ENCODE peak calls at places on chromosomes 5 and 9, in six cellular contexts. H, M, Z, U, R and E are unnamed samples.

GRCh38 chr5:164002653-164003052 is 497.2 kb downstream of the MAT2B start:
- DNase-seq in H (no peak), M (no peak), Z (no peak), U (no peak), R (no peak), E (no peak)

GRCh38 chr9:123225374-123225813 is 43.0 kb downstream of the STRBP start:
- DNase-seq in H (peak; percentile 2), M (no peak), Z (peak; percentile 64), U (peak; percentile 37), R (peak; percentile 6), E (no peak)

GRCh38 chr5:132083065-132083678 is 9.6 kb downstream of the CSF2 start:
- DNase-seq in H (no peak), M (no peak), Z (no peak), U (no peak), R (no peak), E (no peak)

GRCh38 chr9:22416692-22417060 is 29.9 kb upstream of the DMRTA1 start:
- DNase-seq in H (no peak), M (no peak), Z (no peak), U (no peak), R (no peak), E (no peak)

GRCh38 chr9:17005085-17005484 is 129.8 kb upstream of the CNTLN start:
- DNase-seq in H (peak; percentile 69), M (no peak), Z (peak; percentile 71), U (no peak), R (no peak), E (no peak)

GRCh38 chr9:130268521-130269131 is 3.1 kb downstream of the HMCN2 start:
- DNase-seq in H (peak; percentile 91), M (no peak), Z (no peak), U (no peak), R (no peak), E (no peak)

GRCh38 chr5:135329101-135329912 is 69.7 kb downstream of the MACROH2A1 start:
- DNase-seq in H (no peak), M (no peak), Z (no peak), U (no peak), R (no peak), E (no peak)

GRCh38 chr9:98522487-98522886 is 186.2 kb downstream of the GABBR2 start:
- DNase-seq in H (no peak), M (no peak), Z (no peak), U (no peak), R (no peak), E (no peak)

GRCh38 chr9:91643474-91644102 is 220.0 kb upstream of the NFIL3 start:
- DNase-seq in H (no peak), M (no peak), Z (no peak), U (no peak), R (no peak), E (no peak)

GRCh38 chr9:131237931-131238401 is 38.3 kb downstream of the FAM78A start:
- DNase-seq in H (peak; percentile 5), M (no peak), Z (peak; percentile 86), U (peak; percentile 88), R (peak; percentile 73), E (no peak)

GRCh38 chr5:88880196-88880595 is 2.8 kb downstream of the MEF2C start:
- DNase-seq in H (no peak), M (no peak), Z (no peak), U (no peak), R (no peak), E (no peak)

GRCh38 chr5:84724683-84725082 is 340.0 kb upstream of the EDIL3 start:
- DNase-seq in H (no peak), M (no peak), Z (no peak), U (no peak), R (no peak), E (no peak)

GRCh38 chr5:173829826-173830225 is 58.3 kb upstream of the CPEB4 start:
- DNase-seq in H (no peak), M (no peak), Z (peak; percentile 17), U (no peak), R (no peak), E (no peak)

GRCh38 chr5:96649251-96649937 is 12.8 kb upstream of the CAST start:
- DNase-seq in H (no peak), M (no peak), Z (no peak), U (no peak), R (no peak), E (no peak)

GRCh38 chr9:117677578-117677977 is 26.6 kb upstream of the TLR4 start:
- DNase-seq in H (no peak), M (no peak), Z (no peak), U (no peak), R (no peak), E (no peak)

GRCh38 chr9:21454149-21454548 is 13.9 kb downstream of the IFNA1 start:
- DNase-seq in H (no peak), M (no peak), Z (no peak), U (no peak), R (no peak), E (no peak)

GRCh38 chr5:175712681-175713085 is 54.8 kb downstream of the HRH2 start:
- DNase-seq in H (no peak), M (no peak), Z (no peak), U (no peak), R (no peak), E (no peak)

GRCh38 chr5:122773615-122774014 is 1.3 kb upstream of the SNX2 start:
- DNase-seq in H (no peak), M (no peak), Z (no peak), U (no peak), R (no peak), E (no peak)

GRCh38 chr9:108151161-108151586 is 661.6 kb upstream of the KLF4 start:
- DNase-seq in H (no peak), M (no peak), Z (no peak), U (no peak), R (no peak), E (no peak)

GRCh38 chr9:115138151-115138550 is 20.2 kb upstream of the TNC start:
- DNase-seq in H (no peak), M (no peak), Z (no peak), U (no peak), R (no peak), E (no peak)

GRCh38 chr9:17958363-17958762 is 379.5 kb downstream of the SH3GL2 start:
- DNase-seq in H (no peak), M (no peak), Z (no peak), U (no peak), R (no peak), E (no peak)

GRCh38 chr9:133102190-133103021 is 18.6 kb downstream of the RALGDS start:
- DNase-seq in H (no peak), M (no peak), Z (no peak), U (no peak), R (no peak), E (no peak)

GRCh38 chr5:79845448-79846197 is 145.4 kb downstream of the MTX3 start:
- DNase-seq in H (no peak), M (no peak), Z (peak; percentile 71), U (no peak), R (no peak), E (no peak)

GRCh38 chr5:88502179-88503064 is 233.8 kb upstream of the TMEM161B start:
- DNase-seq in H (no peak), M (no peak), Z (no peak), U (no peak), R (no peak), E (no peak)

GRCh38 chr5:95332179-95332578 is 47.3 kb upstream of the MCTP1 start:
- DNase-seq in H (no peak), M (no peak), Z (no peak), U (no peak), R (no peak), E (no peak)

GRCh38 chr9:4519604-4520003 is 29.3 kb downstream of the SLC1A1 start:
- DNase-seq in H (no peak), M (no peak), Z (no peak), U (no peak), R (no peak), E (no peak)

GRCh38 chr5:178573216-178573615 is 17.0 kb downstream of the COL23A1 start:
- DNase-seq in H (no peak), M (no peak), Z (no peak), U (no peak), R (no peak), E (no peak)

GRCh38 chr5:93054424-93055165 is 526.4 kb downstream of the NR2F1-AS1 start:
- DNase-seq in H (no peak), M (no peak), Z (no peak), U (no peak), R (no peak), E (no peak)

GRCh38 chr5:72296251-72296650 is 23.8 kb downstream of the MRPS27 start:
- DNase-seq in H (peak; percentile 42), M (no peak), Z (no peak), U (no peak), R (no peak), E (no peak)

GRCh38 chr5:64690417-64691151 is at the start of gene SHISAL2B:
- DNase-seq in H (peak; percentile 68), M (no peak), Z (peak; percentile 27), U (no peak), R (no peak), E (peak; percentile 25)

GRCh38 chr5:28743362-28743761 is 1705.0 kb upstream of the CDH9 start:
- DNase-seq in H (no peak), M (no peak), Z (no peak), U (no peak), R (no peak), E (no peak)

GRCh38 chr9:127572961-127573727 is 38.9 kb upstream of the STXBP1 start:
- DNase-seq in H (no peak), M (no peak), Z (peak; percentile 70), U (no peak), R (no peak), E (peak; percentile 29)

GRCh38 chr5:128667148-128667547 is 129.1 kb upstream of the FBN2 start:
- DNase-seq in H (no peak), M (no peak), Z (no peak), U (no peak), R (no peak), E (no peak)

GRCh38 chr5:151699071-151699901 is 12.6 kb upstream of the SPARC start:
- DNase-seq in H (no peak), M (no peak), Z (peak; percentile 90), U (no peak), R (no peak), E (no peak)

GRCh38 chr5:137819768-137820167 is 47.9 kb upstream of the MYOT start:
- DNase-seq in H (no peak), M (no peak), Z (no peak), U (no peak), R (no peak), E (no peak)

GRCh38 chr5:96807099-96807654 is 568 bp downstream of the ERAP1 start:
- DNase-seq in H (peak; percentile 60), M (peak; percentile 54), Z (peak; percentile 88), U (no peak), R (peak; percentile 43), E (peak; percentile 72)

GRCh38 chr9:85202596-85202995 is 533.1 kb downstream of the NTRK2 start:
- DNase-seq in H (no peak), M (no peak), Z (no peak), U (no peak), R (no peak), E (no peak)

GRCh38 chr5:126235628-126236027 is 187.6 kb upstream of the GRAMD2B start:
- DNase-seq in H (no peak), M (no peak), Z (no peak), U (no peak), R (no peak), E (no peak)